ENCODE peak calls at places on chromosomes 13 and 19, in nine cellular contexts. O is left lung, M is progenitor cell of endocrine pancreas, Q is GM12878, E is astrocyte of the spinal cord, I is neural progenitor cell, B is AG04450, S is H9, X is GM23338. G is an unnamed sample.

GRCh38 chr19:12891553-12892021 is 627 bp downstream of the GCDH start:
- DNase-seq in O (no peak), M (no peak), Q (no peak), E (no peak), I (no peak), B (no peak), S (no peak), X (peak; percentile 50), G (no peak)

GRCh38 chr13:104295537-104295936 is 1229.3 kb upstream of the SLC10A2 start:
- DNase-seq in O (no peak), M (no peak), Q (no peak), E (no peak), I (no peak), B (no peak), S (no peak), X (no peak), G (no peak)

GRCh38 chr13:38657191-38657590 is 29.7 kb upstream of the FREM2 start:
- DNase-seq in O (no peak), M (no peak), Q (no peak), E (peak; percentile 43), I (no peak), B (no peak), S (no peak), X (no peak), G (peak; percentile 56)

GRCh38 chr19:3979289-3979673 is 6.0 kb downstream of the EEF2 start:
- DNase-seq in O (no peak), M (no peak), Q (no peak), E (no peak), I (no peak), B (no peak), S (peak; percentile 41), X (no peak), G (no peak)

GRCh38 chr19:50513746-50514345 is at the start of gene ASPDH:
- DNase-seq in O (peak; percentile 73), M (no peak), Q (no peak), E (no peak), I (peak; percentile 50), B (no peak), S (no peak), X (no peak), G (no peak)

GRCh38 chr19:2550431-2551171 is 74.7 kb downstream of the GADD45B start:
- DNase-seq in O (peak; percentile 74), M (no peak), Q (no peak), E (no peak), I (no peak), B (no peak), S (peak; percentile 47), X (peak; percentile 43), G (no peak)

GRCh38 chr19:1441677-1442438 is 3.7 kb downstream of the RPS15 start:
- DNase-seq in O (peak; percentile 74), M (no peak), Q (no peak), E (no peak), I (no peak), B (no peak), S (no peak), X (no peak), G (no peak)

GRCh38 chr13:64158910-64159309 is 2743.3 kb upstream of the PCDH20 start:
- DNase-seq in O (no peak), M (no peak), Q (no peak), E (peak; percentile 68), I (no peak), B (no peak), S (no peak), X (no peak), G (peak; percentile 38)

GRCh38 chr19:45079911-45080469 is 930 bp downstream of the GEMIN7 start:
- DNase-seq in O (no peak), M (no peak), Q (no peak), E (no peak), I (peak; percentile 54), B (no peak), S (peak; percentile 62), X (peak; percentile 81), G (no peak)

GRCh38 chr19:10895920-10896319 is 24.6 kb downstream of the CARM1 start:
- DNase-seq in O (no peak), M (no peak), Q (no peak), E (no peak), I (no peak), B (no peak), S (peak; percentile 64), X (peak; percentile 74), G (no peak)
- TF ChIP-seq CTCF in O (no peak), M (peak; percentile 29), Q (no peak), E (peak; percentile 13), I (no peak), B (no peak), S (peak; percentile 56), X (peak; percentile 47), G (no peak)

GRCh38 chr13:60700994-60701393 is 304.0 kb downstream of the TDRD3 start:
- DNase-seq in O (no peak), M (no peak), Q (no peak), E (no peak), I (no peak), B (no peak), S (no peak), X (no peak), G (no peak)

GRCh38 chr13:60701919-60702318 is 304.9 kb downstream of the TDRD3 start:
- DNase-seq in O (no peak), M (no peak), Q (no peak), E (no peak), I (peak; percentile 19), B (no peak), S (no peak), X (no peak), G (no peak)

GRCh38 chr13:60696602-60697001 is 299.6 kb downstream of the TDRD3 start:
- DNase-seq in O (no peak), M (no peak), Q (no peak), E (no peak), I (no peak), B (no peak), S (no peak), X (peak; percentile 18), G (no peak)

GRCh38 chr13:60699636-60700035 is 302.6 kb downstream of the TDRD3 start:
- DNase-seq in O (no peak), M (no peak), Q (no peak), E (no peak), I (no peak), B (no peak), S (no peak), X (no peak), G (no peak)
- TF ChIP-seq CTCF in O (no peak), M (no peak), Q (no peak), E (no peak), I (no peak), B (no peak), S (no peak), X (no peak), G (no peak)

GRCh38 chr13:66689628-66690027 is 540.5 kb downstream of the PCDH9 start:
- DNase-seq in O (no peak), M (no peak), Q (no peak), E (peak; percentile 54), I (peak; percentile 19), B (no peak), S (no peak), X (peak; percentile 9), G (peak; percentile 47)

GRCh38 chr13:66693656-66694055 is 536.5 kb downstream of the PCDH9 start:
- DNase-seq in O (no peak), M (no peak), Q (no peak), E (no peak), I (no peak), B (no peak), S (no peak), X (no peak), G (no peak)

GRCh38 chr13:66691149-66691548 is 539.0 kb downstream of the PCDH9 start:
- DNase-seq in O (no peak), M (no peak), Q (no peak), E (no peak), I (no peak), B (no peak), S (no peak), X (no peak), G (no peak)

GRCh38 chr13:66689037-66689619 is 541.0 kb downstream of the PCDH9 start:
- DNase-seq in O (no peak), M (no peak), Q (no peak), E (peak; percentile 41), I (peak; percentile 19), B (no peak), S (no peak), X (peak; percentile 19), G (peak; percentile 1)
- TF ChIP-seq CTCF in O (no peak), M (peak; percentile 29), Q (peak; percentile 38), E (peak; percentile 34), I (peak; percentile 51), B (peak; percentile 54), S (peak; percentile 28), X (peak; percentile 38), G (no peak)

DNA sequence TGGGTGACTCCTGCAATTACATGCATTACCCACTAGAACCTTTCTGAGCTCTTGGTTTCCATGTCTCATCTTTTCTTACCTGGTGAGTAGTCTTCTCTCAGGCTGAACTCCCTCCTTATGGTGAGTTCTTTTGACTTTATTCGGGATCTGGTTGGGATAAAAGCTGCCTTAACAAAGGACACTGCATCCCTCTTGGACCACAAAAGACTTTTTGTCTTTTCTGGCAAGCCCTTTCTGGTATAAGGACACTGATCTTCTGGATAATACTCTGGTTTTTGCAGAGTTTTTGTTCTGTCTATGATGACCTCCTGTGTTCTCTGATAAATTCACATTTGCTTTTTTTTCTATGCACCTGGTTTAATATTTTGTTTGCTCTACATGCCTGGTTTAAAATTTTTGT is 66.7 kb downstream of the SLITRK1 start:
- DNase-seq in O (no peak), M (no peak), Q (no peak), E (no peak), I (peak; percentile 14), B (no peak), S (no peak), X (peak; percentile 34), G (no peak)
- TF ChIP-seq CTCF in O (no peak), M (no peak), Q (no peak), E (no peak), I (no peak), B (no peak), S (no peak), X (no peak), G (peak; percentile 9)

GRCh38 chr13:71303144-71303543 is 563.9 kb downstream of the DACH1 start:
- DNase-seq in O (no peak), M (no peak), Q (no peak), E (no peak), I (no peak), B (no peak), S (no peak), X (peak; percentile 30), G (peak; percentile 49)
- TF ChIP-seq CTCF in O (no peak), M (peak; percentile 26), Q (peak; percentile 6), E (no peak), I (peak; percentile 38), B (no peak), S (peak; percentile 44), X (peak; percentile 53), G (peak; percentile 44)

G was measured in epithelial cell of esophagus.